ENCODE peak calls at places on chromosomes 5 and 9, in four cellular contexts. T is K562, V is HepG2, K is SK-N-SH. E is an unnamed sample.

GRCh38 chr5:158014367-158014766 is 155.4 kb upstream of the CLINT1 start:
- DNase-seq in T (no peak), V (no peak), K (no peak), E (no peak)

GRCh38 chr9:14403112-14403511 is 89.2 kb upstream of the NFIB start:
- DNase-seq in T (no peak), V (no peak), K (no peak), E (no peak)

GRCh38 chr9:134403682-134404301 is 77.5 kb downstream of the RXRA start:
- DNase-seq in T (peak), V (no peak), K (no peak), E (no peak)

GRCh38 chr5:32130865-32131264 is 43.3 kb downstream of the GOLPH3 start:
- DNase-seq in T (no peak), V (no peak), K (no peak), E (no peak)

GRCh38 chr5:172106511-172107356 is 81.3 kb downstream of the STK10 start:
- DNase-seq in T (peak), V (no peak), K (peak), E (no peak)

GRCh38 chr5:142894749-142895148 is 124.6 kb downstream of the ARHGAP26 start:
- DNase-seq in T (no peak), V (peak), K (no peak), E (no peak)

GRCh38 chr9:123990427-123990826 is 21.1 kb upstream of the LHX2 start:
- DNase-seq in T (no peak), V (no peak), K (no peak), E (no peak)

GRCh38 chr5:68154119-68154857 is 61.3 kb upstream of the PIK3R1 start:
- DNase-seq in T (no peak), V (no peak), K (no peak), E (no peak)

GRCh38 chr5:34676409-34676808 is 20.3 kb downstream of the RAI14 start:
- DNase-seq in T (no peak), V (no peak), K (no peak), E (no peak)

GRCh38 chr5:125424374-125424773 is 677.9 kb upstream of the ZNF608 start:
- DNase-seq in T (no peak), V (no peak), K (no peak), E (no peak)

GRCh38 chr5:31185951-31186350 is 7.5 kb upstream of the CDH6 start:
- DNase-seq in T (no peak), V (no peak), K (no peak), E (no peak)

GRCh38 chr9:92968081-92968480 is 20.8 kb downstream of the FGD3 start:
- DNase-seq in T (no peak), V (no peak), K (no peak), E (no peak)

GRCh38 chr5:158802941-158803341 is 296.8 kb downstream of the EBF1 start:
- DNase-seq in T (no peak), V (no peak), K (no peak), E (no peak)

GRCh38 chr9:99231708-99232107 is 9.6 kb downstream of the SEC61B start:
- DNase-seq in T (peak), V (peak), K (peak), E (no peak)

GRCh38 chr5:11596185-11596584 is 308.1 kb downstream of the CTNND2 start:
- DNase-seq in T (no peak), V (no peak), K (no peak), E (no peak)

GRCh38 chr5:171783051-171783450 is 2.6 kb upstream of the SMIM23 start:
- DNase-seq in T (no peak), V (no peak), K (no peak), E (no peak)

GRCh38 chr9:13205824-13206223 is 73.7 kb downstream of the MPDZ start:
- DNase-seq in T (no peak), V (no peak), K (no peak), E (no peak)

GRCh38 chr5:6496207-6496584 is 47.5 kb downstream of the UBE2QL1 start:
- DNase-seq in T (no peak), V (no peak), K (no peak), E (no peak)

GRCh38 chr9:98687911-98688310 is 20.8 kb downstream of the GABBR2 start:
- DNase-seq in T (no peak), V (no peak), K (no peak), E (no peak)

GRCh38 chr9:34242830-34243229 is 64.0 kb downstream of the UBAP1 start:
- DNase-seq in T (no peak), V (no peak), K (no peak), E (no peak)

GRCh38 chr9:137273095-137273490 is 4.4 kb upstream of the TOR4A start:
- DNase-seq in T (no peak), V (no peak), K (peak), E (no peak)

GRCh38 chr5:79878131-79878630 is 112.9 kb downstream of the MTX3 start:
- DNase-seq in T (no peak), V (no peak), K (peak), E (no peak)

GRCh38 chr5:54615381-54615780 is 97.8 kb downstream of the SNX18 start:
- DNase-seq in T (no peak), V (no peak), K (no peak), E (no peak)

GRCh38 chr9:447230-448025 is 232.8 kb downstream of the DOCK8 start:
- DNase-seq in T (peak), V (no peak), K (no peak), E (peak)

GRCh38 chr9:127316586-127317383 is 52.2 kb downstream of the GARNL3 start:
- DNase-seq in T (no peak), V (no peak), K (no peak), E (no peak)
- TF ChIP-seq RAD21 in T (no peak), V (no peak), K (no peak), E (no peak)

GRCh38 chr5:74034738-74035137 is 408.7 kb downstream of the ARHGEF28 start:
- DNase-seq in T (no peak), V (no peak), K (no peak), E (no peak)
- TF ChIP-seq ELF1 in T (no peak), V (no peak), K (no peak), E (no peak)

DNA sequence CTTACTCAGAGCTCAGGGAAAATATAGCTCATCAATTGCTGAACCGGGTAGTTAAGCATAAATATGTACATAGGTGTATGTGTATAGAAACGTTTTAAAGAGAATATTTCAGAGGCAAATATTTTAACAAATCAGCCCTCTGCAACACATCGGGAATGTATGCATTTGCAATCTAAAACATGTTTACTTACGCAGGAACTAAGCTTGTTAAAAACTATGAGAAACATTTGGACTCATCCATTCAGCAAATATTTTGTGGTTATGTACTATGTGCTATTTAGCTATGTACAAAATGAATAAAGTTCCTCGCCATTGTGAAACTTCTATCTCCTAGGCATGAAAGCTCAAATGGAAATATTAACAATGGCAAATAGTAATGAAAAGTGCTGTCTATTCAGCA is 469.9 kb downstream of the ARHGEF28 start:
- DNase-seq in T (no peak), V (no peak), K (no peak), E (no peak)
- TF ChIP-seq RAD21 in T (no peak), V (no peak), K (no peak), E (no peak)

DNA sequence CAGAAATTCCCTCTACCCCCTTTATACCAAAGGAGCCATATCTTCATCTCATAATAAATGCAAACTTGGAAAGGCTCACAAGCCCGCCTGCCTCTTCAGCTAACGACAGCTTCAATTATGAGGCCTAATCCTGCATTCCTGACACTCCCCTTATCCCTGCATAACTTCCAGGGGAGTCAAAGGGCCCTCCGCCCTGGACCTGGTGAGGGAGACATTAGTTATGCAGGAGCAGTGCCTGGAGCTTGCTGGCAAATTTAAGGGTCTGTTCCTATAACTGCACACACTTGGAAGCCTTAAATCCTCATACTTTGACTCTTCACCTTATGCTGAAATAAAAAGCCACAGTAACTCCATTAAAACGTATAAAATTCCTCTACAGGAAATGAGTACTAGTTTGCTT is 617.8 kb downstream of the BNC2 start:
- DNase-seq in T (no peak), V (no peak), K (no peak), E (no peak)
- TF ChIP-seq ELF1 in T (no peak), V (no peak), K (no peak), E (no peak)

DNA sequence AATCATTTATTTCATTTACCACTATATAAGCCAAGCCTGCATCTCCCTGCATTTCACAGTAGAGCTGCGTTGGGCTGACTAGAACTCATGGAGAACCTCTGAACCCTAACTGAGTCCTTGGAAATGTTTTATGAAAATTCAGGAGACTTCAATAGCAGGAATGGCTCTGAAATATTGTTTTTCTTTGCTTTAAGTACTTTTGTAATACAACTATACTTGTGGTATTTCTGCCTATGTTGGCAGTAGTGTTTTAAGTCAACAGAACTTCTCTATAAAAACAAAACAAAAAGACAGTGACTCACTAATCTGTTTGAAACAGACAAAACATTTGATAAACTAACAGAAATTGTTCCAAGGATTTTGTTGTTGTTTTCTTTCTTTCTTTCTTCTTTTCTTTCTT is 489.2 kb upstream of the MEF2C start:
- DNase-seq in T (no peak), V (no peak), K (no peak), E (no peak)
- TF ChIP-seq RAD21 in T (no peak), V (no peak), K (no peak), E (no peak)

GRCh38 chr9:131609116-131609830 is 64.0 kb downstream of the PRRT1B start:
- DNase-seq in T (no peak), V (no peak), K (no peak), E (no peak)

GRCh38 chr9:131610231-131610761 is 65.0 kb downstream of the PRRT1B start:
- DNase-seq in T (no peak), V (no peak), K (no peak), E (no peak)

GRCh38 chr9:131612851-131613250 is 67.5 kb downstream of the PRRT1B start:
- DNase-seq in T (no peak), V (no peak), K (no peak), E (no peak)

GRCh38 chr9:131613346-131613745 is 68.0 kb downstream of the PRRT1B start:
- DNase-seq in T (no peak), V (no peak), K (no peak), E (no peak)

DNA sequence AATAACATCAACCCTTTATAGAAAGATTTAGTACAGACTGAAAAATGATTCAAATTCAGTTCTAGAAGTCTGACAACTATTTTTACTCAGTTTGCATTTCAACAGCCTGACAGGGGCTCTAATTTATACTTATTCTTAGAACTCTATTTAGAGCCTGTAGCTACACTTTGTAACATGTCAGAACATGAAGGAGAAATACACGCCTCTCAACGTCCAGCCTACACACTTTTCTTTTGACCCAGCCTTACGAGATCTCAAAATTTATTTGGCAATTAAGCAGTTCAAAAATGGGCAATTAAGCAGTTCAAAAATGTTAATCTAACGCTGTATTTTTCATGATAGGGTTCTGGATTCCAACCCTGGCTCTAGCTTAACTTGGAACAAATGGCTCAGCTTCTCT is 66.3 kb downstream of the PRRT1B start:
- DNase-seq in T (no peak), V (no peak), K (no peak), E (no peak)
- TF ChIP-seq ELF1 in T (no peak), V (no peak), K (no peak), E (no peak)

GRCh38 chr9:88580961-88581360 is 46.0 kb downstream of the NXNL2 start:
- DNase-seq in T (no peak), V (no peak), K (no peak), E (no peak)

GRCh38 chr9:88587885-88588628 is 53.1 kb downstream of the NXNL2 start:
- DNase-seq in T (no peak), V (no peak), K (no peak), E (no peak)

GRCh38 chr9:88587182-88587581 is 52.2 kb downstream of the NXNL2 start:
- DNase-seq in T (no peak), V (no peak), K (no peak), E (no peak)

GRCh38 chr9:88586452-88586851 is 51.5 kb downstream of the NXNL2 start:
- DNase-seq in T (no peak), V (no peak), K (no peak), E (no peak)

DNA sequence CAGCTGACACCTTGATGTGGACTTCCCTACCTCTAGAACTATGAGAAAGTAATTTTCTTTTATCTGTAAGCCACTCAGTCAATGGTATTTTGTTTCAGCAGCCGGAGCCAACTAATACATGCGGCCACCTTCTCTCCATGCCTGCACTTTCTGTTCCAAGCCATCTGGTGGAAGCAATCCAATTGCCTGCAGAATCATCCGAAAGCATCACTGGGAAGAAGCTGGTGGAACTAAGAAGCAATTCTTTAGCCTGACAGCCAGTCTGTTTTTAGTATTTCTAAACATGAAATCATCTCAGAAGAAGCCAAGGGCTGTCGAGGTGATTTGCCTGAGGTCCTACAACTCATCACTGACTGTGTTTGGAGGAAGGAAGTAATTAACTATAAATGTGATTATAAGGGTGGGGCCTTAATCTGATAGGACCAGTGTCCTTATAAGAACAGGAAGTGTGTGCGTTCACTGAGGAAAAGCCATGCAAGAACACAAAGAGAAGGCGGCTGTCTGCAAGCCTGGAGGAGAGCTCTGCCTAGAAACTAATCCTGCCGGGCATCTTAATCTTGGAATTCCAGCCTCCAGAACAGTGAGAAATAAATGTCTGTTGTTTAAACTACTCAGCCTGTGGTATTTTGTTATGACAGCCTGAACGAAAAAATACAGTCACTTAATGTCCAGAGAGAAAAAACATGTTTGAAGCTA is 49.1 kb downstream of the NXNL2 start:
- DNase-seq in T (no peak), V (no peak), K (no peak), E (no peak)
- TF ChIP-seq RAD21 in T (no peak), V (no peak), K (no peak), E (no peak)